ENCODE peak calls at places on chromosomes 3 and 15, in eight cellular contexts. D, C, E, Z, I, J, T and H are unnamed samples.

GRCh38 chr3:192042116-192042515 is 581.2 kb downstream of the PYDC2 start:
- DNase-seq in D (no peak), C (no peak), E (no peak), Z (no peak), I (no peak), J (no peak), T (no peak), H (no peak)

GRCh38 chr3:4736284-4736861 is 242.9 kb upstream of the BHLHE40 start:
- DNase-seq in D (peak), C (no peak), E (no peak), Z (no peak), I (no peak), J (peak), T (no peak), H (no peak)

GRCh38 chr3:101252897-101253296 is 67.5 kb downstream of the IMPG2 start:
- DNase-seq in D (no peak), C (no peak), E (no peak), Z (no peak), I (no peak), J (peak), T (no peak), H (no peak)

GRCh38 chr3:11637901-11638668 is 5.6 kb downstream of the VGLL4 start:
- DNase-seq in D (no peak), C (no peak), E (no peak), Z (no peak), I (no peak), J (peak), T (no peak), H (no peak)

GRCh38 chr3:13416002-13416793 is 3.9 kb downstream of the NUP210 start:
- DNase-seq in D (no peak), C (no peak), E (no peak), Z (no peak), I (no peak), J (no peak), T (no peak), H (no peak)

GRCh38 chr3:185442031-185442430 is 56.8 kb downstream of the TMEM41A start:
- DNase-seq in D (no peak), C (no peak), E (no peak), Z (no peak), I (no peak), J (no peak), T (no peak), H (no peak)

GRCh38 chr15:28974142-28974541 is 88.4 kb downstream of the APBA2 start:
- DNase-seq in D (no peak), C (no peak), E (no peak), Z (peak), I (no peak), J (no peak), T (no peak), H (no peak)

GRCh38 chr3:62035664-62036063 is 337.7 kb downstream of the FEZF2 start:
- DNase-seq in D (no peak), C (no peak), E (no peak), Z (no peak), I (no peak), J (no peak), T (no peak), H (no peak)

GRCh38 chr3:5133689-5134088 is 11.6 kb downstream of the ARL8B start:
- DNase-seq in D (no peak), C (no peak), E (no peak), Z (no peak), I (no peak), J (no peak), T (no peak), H (no peak)

GRCh38 chr3:33663042-33663441 is 55.0 kb downstream of the CLASP2 start:
- DNase-seq in D (no peak), C (no peak), E (no peak), Z (no peak), I (no peak), J (peak), T (no peak), H (no peak)

GRCh38 chr3:49028298-49028672 is 913 bp downstream of the IMPDH2 start:
- DNase-seq in D (no peak), C (no peak), E (no peak), Z (no peak), I (no peak), J (no peak), T (no peak), H (no peak)

GRCh38 chr3:16707260-16707659 is 102.0 kb upstream of the DAZL start:
- DNase-seq in D (no peak), C (no peak), E (no peak), Z (no peak), I (no peak), J (no peak), T (no peak), H (no peak)

GRCh38 chr3:37040231-37040630 is 46.9 kb downstream of the MLH1 start:
- DNase-seq in D (no peak), C (no peak), E (no peak), Z (no peak), I (no peak), J (peak), T (no peak), H (no peak)

GRCh38 chr3:12178091-12178820 is 19.5 kb upstream of the TIMP4 start:
- DNase-seq in D (peak), C (no peak), E (no peak), Z (no peak), I (no peak), J (peak), T (no peak), H (no peak)

GRCh38 chr3:195083659-195084058 is 187.3 kb downstream of the XXYLT1 start:
- DNase-seq in D (no peak), C (no peak), E (no peak), Z (no peak), I (no peak), J (no peak), T (no peak), H (no peak)

GRCh38 chr3:65368866-65369265 is 669.9 kb downstream of the MAGI1 start:
- DNase-seq in D (no peak), C (no peak), E (no peak), Z (no peak), I (no peak), J (no peak), T (no peak), H (no peak)

GRCh38 chr3:189507856-189508255 is 123.3 kb upstream of the TP63 start:
- DNase-seq in D (no peak), C (no peak), E (no peak), Z (no peak), I (no peak), J (no peak), T (no peak), H (no peak)

GRCh38 chr3:16801223-16801622 is 83.5 kb upstream of the PLCL2 start:
- DNase-seq in D (no peak), C (no peak), E (no peak), Z (no peak), I (no peak), J (peak), T (no peak), H (no peak)

GRCh38 chr3:49359623-49360022 is 1.5 kb upstream of the GPX1 start:
- DNase-seq in D (no peak), C (no peak), E (no peak), Z (no peak), I (no peak), J (peak), T (no peak), H (no peak)

GRCh38 chr3:136432685-136433084 is 182.5 kb downstream of the PCCB start:
- DNase-seq in D (no peak), C (no peak), E (no peak), Z (no peak), I (no peak), J (no peak), T (no peak), H (no peak)

GRCh38 chr3:195086341-195086740 is 184.6 kb downstream of the XXYLT1 start:
- DNase-seq in D (no peak), C (no peak), E (no peak), Z (no peak), I (no peak), J (no peak), T (no peak), H (no peak)

GRCh38 chr15:42345502-42345901 is 13.8 kb upstream of the CAPN3 start:
- DNase-seq in D (no peak), C (no peak), E (no peak), Z (no peak), I (no peak), J (no peak), T (no peak), H (no peak)

GRCh38 chr3:30124435-30125390 is 481.7 kb upstream of the TGFBR2 start:
- DNase-seq in D (peak), C (no peak), E (no peak), Z (no peak), I (no peak), J (peak), T (peak), H (no peak)

GRCh38 chr3:196740476-196741400 is 1.1 kb downstream of the PAK2 start:
- DNase-seq in D (peak), C (peak), E (no peak), Z (peak), I (peak), J (peak), T (no peak), H (peak)

GRCh38 chr3:47250309-47251060 is 32.1 kb downstream of the KIF9 start:
- DNase-seq in D (peak), C (no peak), E (no peak), Z (no peak), I (no peak), J (peak), T (no peak), H (peak)

GRCh38 chr3:99176169-99176964 is 274.9 kb upstream of the DCBLD2 start:
- DNase-seq in D (no peak), C (no peak), E (no peak), Z (no peak), I (no peak), J (no peak), T (no peak), H (no peak)

GRCh38 chr3:14565791-14566588 is 25.8 kb upstream of the GRIP2 start:
- DNase-seq in D (no peak), C (no peak), E (no peak), Z (no peak), I (no peak), J (peak), T (no peak), H (no peak)

GRCh38 chr15:84840741-84841429 is 23.7 kb downstream of the ALPK3 start:
- DNase-seq in D (peak), C (no peak), E (no peak), Z (no peak), I (no peak), J (no peak), T (no peak), H (no peak)

GRCh38 chr3:14680115-14680514 is 5.2 kb downstream of the C3orf20 start:
- DNase-seq in D (no peak), C (no peak), E (no peak), Z (no peak), I (no peak), J (no peak), T (no peak), H (no peak)

GRCh38 chr3:47578119-47578630 is 490 bp downstream of the CSPG5 start:
- DNase-seq in D (peak), C (no peak), E (peak), Z (peak), I (no peak), J (peak), T (no peak), H (no peak)

GRCh38 chr3:126937533-126938432 is 45.1 kb upstream of the PLXNA1 start:
- DNase-seq in D (peak), C (no peak), E (no peak), Z (no peak), I (no peak), J (peak), T (no peak), H (no peak)

GRCh38 chr15:33140326-33140725 is 54.2 kb downstream of the FMN1 start:
- DNase-seq in D (no peak), C (no peak), E (no peak), Z (no peak), I (no peak), J (no peak), T (no peak), H (no peak)

GRCh38 chr15:40092416-40093223 is 16.1 kb downstream of the BMF start:
- DNase-seq in D (peak), C (no peak), E (no peak), Z (no peak), I (no peak), J (no peak), T (no peak), H (no peak)

GRCh38 chr3:152656207-152657001 is 178.5 kb upstream of the P2RY1 start:
- DNase-seq in D (no peak), C (no peak), E (no peak), Z (no peak), I (no peak), J (no peak), T (no peak), H (peak)

GRCh38 chr15:100762913-100763627 is 116.6 kb upstream of the ALDH1A3 start:
- DNase-seq in D (no peak), C (no peak), E (no peak), Z (no peak), I (no peak), J (peak), T (no peak), H (no peak)

GRCh38 chr15:25710184-25710583 is 152.9 kb downstream of the ATP10A start:
- DNase-seq in D (peak), C (no peak), E (peak), Z (peak), I (peak), J (no peak), T (no peak), H (no peak)

GRCh38 chr3:71444028-71444860 is 139.3 kb downstream of the FOXP1 start:
- DNase-seq in D (peak), C (no peak), E (peak), Z (peak), I (no peak), J (peak), T (no peak), H (peak)

GRCh38 chr3:134918448-134918847 is 123.4 kb downstream of the EPHB1 start:
- DNase-seq in D (no peak), C (no peak), E (no peak), Z (no peak), I (no peak), J (no peak), T (no peak), H (no peak)